ENCODE peak calls at places on chromosome 2, in nine cellular contexts. A is C1 segment of cervical spinal cord; V is neuronal stem cell; P is NCI-H1092 treated with DMSO at 0.1 percent for 48 hours; D is NCI-H2081; X is B cell; F is foreskin melanocyte; H is PC-3; G is activated CD4-positive, alpha-beta T cell treated with anti-CD3 and anti-CD28 coated beads, Interleukin-2, amount 50 U/mL, for 24 hours. R is an unnamed sample.
A peak's percentile ranks its signal among the peaks of the same experiment; 100 is the strongest.

GRCh38 chr2:15359716-15360531 is 201.2 kb downstream of the NBAS start:
- DNase-seq in P (no peak), F (no peak), A (no peak), D (no peak), X (no peak), G (no peak), V (no peak), H (peak; percentile 84), R (peak; percentile 93)

GRCh38 chr2:65604246-65604645 is 171.8 kb upstream of the SPRED2 start:
- DNase-seq in X (no peak), F (no peak), A (no peak), V (no peak), H (peak; percentile 44), P (no peak), G (no peak), D (no peak), R (peak; percentile 43)

GRCh38 chr2:120826716-120827410 is 91.2 kb downstream of the GLI2 start:
- DNase-seq in D (no peak), G (no peak), X (no peak), V (no peak), A (no peak), H (no peak), P (peak; percentile 15), F (no peak), R (no peak)

GRCh38 chr2:132477962-132478361 is 61.4 kb downstream of the GPR39 start:
- DNase-seq in A (no peak), V (no peak), P (peak; percentile 41), G (no peak), D (no peak), F (no peak), H (no peak), X (no peak), R (no peak)

GRCh38 chr2:62675062-62675461 is 30.5 kb upstream of the EHBP1 start:
- DNase-seq in P (no peak), F (no peak), D (no peak), V (no peak), A (no peak), H (no peak), G (no peak), X (no peak), R (no peak)

GRCh38 chr2:128642801-128643200 is 324.1 kb upstream of the HS6ST1 start:
- DNase-seq in A (no peak), P (no peak), V (no peak), X (no peak), F (no peak), H (no peak), D (no peak), G (no peak), R (no peak)

GRCh38 chr2:8121826-8122505 is 559.9 kb upstream of the ID2 start:
- DNase-seq in G (no peak), A (no peak), H (no peak), F (no peak), V (no peak), P (no peak), D (no peak), X (no peak), R (no peak)

GRCh38 chr2:205198130-205198505 is 484.2 kb upstream of the NRP2 start:
- DNase-seq in P (no peak), X (no peak), H (peak; percentile 57), V (no peak), G (no peak), A (no peak), D (no peak), F (peak; percentile 33), R (no peak)

GRCh38 chr2:225002656-225003045 is 39.6 kb downstream of the DOCK10 start:
- DNase-seq in X (peak; percentile 68), A (no peak), H (peak; percentile 58), P (peak; percentile 26), G (no peak), D (peak; percentile 36), F (no peak), V (no peak), R (no peak)

GRCh38 chr2:122031544-122032263 is 276.3 kb downstream of the TSN start:
- DNase-seq in V (no peak), H (no peak), G (no peak), X (no peak), D (peak; percentile 40), F (no peak), P (peak; percentile 2), A (no peak), R (no peak)

GRCh38 chr2:31736695-31737454 is 156.1 kb upstream of the SRD5A2 start:
- DNase-seq in G (no peak), X (no peak), V (no peak), A (no peak), H (no peak), D (no peak), P (no peak), F (no peak), R (peak; percentile 1)

GRCh38 chr2:38146917-38147307 is 71.0 kb upstream of the CYP1B1 start:
- DNase-seq in D (no peak), V (no peak), H (peak; percentile 96), P (no peak), G (no peak), X (no peak), A (no peak), F (peak; percentile 62), R (peak; percentile 98)

GRCh38 chr2:43018179-43019024 is 208.0 kb downstream of the ZFP36L2 start:
- DNase-seq in A (peak; percentile 31), G (no peak), P (no peak), H (no peak), D (no peak), F (no peak), X (no peak), V (no peak), R (peak; percentile 74)

GRCh38 chr2:30261695-30262211 is 30.4 kb downstream of the LBH start:
- DNase-seq in H (no peak), X (no peak), G (no peak), V (no peak), D (no peak), F (no peak), P (no peak), A (no peak), R (no peak)

GRCh38 chr2:173118385-173118784 is 42.7 kb downstream of the MAP3K20 start:
- DNase-seq in F (no peak), H (no peak), X (no peak), P (no peak), V (no peak), A (no peak), G (no peak), D (no peak), R (no peak)

GRCh38 chr2:27255660-27256059 is 7.2 kb downstream of the SLC30A3 start:
- DNase-seq in P (no peak), H (peak; percentile 83), F (no peak), X (no peak), G (no peak), D (no peak), V (no peak), A (no peak), R (peak; percentile 35)

GRCh38 chr2:137677466-137677865 is 286.8 kb upstream of the HNMT start:
- DNase-seq in G (no peak), D (peak; percentile 42), H (no peak), P (peak; percentile 2), A (no peak), X (no peak), F (no peak), V (no peak), R (peak; percentile 13)

GRCh38 chr2:131076707-131077106 is 16.6 kb downstream of the FAM168B start:
- DNase-seq in V (no peak), H (no peak), F (no peak), D (no peak), A (no peak), P (no peak), G (no peak), X (no peak), R (no peak)

GRCh38 chr2:150485871-150486538 is 1.5 kb downstream of the RND3 start:
- DNase-seq in G (no peak), V (peak; percentile 48), X (no peak), A (no peak), P (peak; percentile 49), F (peak; percentile 52), H (peak; percentile 79), D (peak; percentile 86), R (peak; percentile 56)

GRCh38 chr2:222582931-222583330 is 73.0 kb downstream of the FARSB start:
- DNase-seq in X (no peak), G (no peak), D (peak; percentile 6), P (no peak), V (no peak), H (peak; percentile 25), F (no peak), A (no peak), R (no peak)

GRCh38 chr2:173607601-173608311 is 253.1 kb downstream of the CDCA7 start:
- DNase-seq in P (peak; percentile 3), G (no peak), V (no peak), A (no peak), F (no peak), X (no peak), D (peak; percentile 68), H (no peak), R (no peak)

GRCh38 chr2:108459441-108459840 is 10.4 kb downstream of the GCC2 start:
- DNase-seq in G (no peak), X (no peak), V (no peak), A (no peak), H (no peak), D (no peak), F (peak; percentile 53), P (no peak), R (no peak)

GRCh38 chr2:102615620-102616436 is 3.5 kb upstream of the SLC9A2 start:
- DNase-seq in X (peak; percentile 32), P (peak; percentile 15), F (peak; percentile 30), V (peak; percentile 51), H (peak; percentile 77), A (no peak), G (peak; percentile 31), D (peak; percentile 65), R (peak; percentile 60)